ENCODE peak calls at places on chromosomes 5 and 9, in six cellular contexts. P is H1, V is GM12891, T is K562, F is HepG2, B is GM12878. Y is an unnamed sample.

GRCh38 chr9:104907278-104907951 is 20.5 kb downstream of the ABCA1 start:
- DNase-seq in P (no peak), T (no peak), F (no peak), B (no peak), V (no peak), Y (no peak)

GRCh38 chr5:142797420-142797819 is 27.2 kb downstream of the ARHGAP26 start:
- DNase-seq in B (no peak), V (no peak), P (no peak), T (no peak), F (no peak), Y (no peak)

GRCh38 chr5:67989457-67989856 is 226.1 kb upstream of the PIK3R1 start:
- DNase-seq in T (no peak), F (no peak), V (no peak), B (no peak), P (no peak), Y (no peak)

GRCh38 chr5:40386293-40386692 is 293.4 kb upstream of the PTGER4 start:
- DNase-seq in P (no peak), B (peak; percentile 62), V (no peak), F (no peak), T (no peak), Y (no peak)

GRCh38 chr9:115170674-115171073 is 52.7 kb upstream of the TNC start:
- DNase-seq in T (no peak), P (no peak), F (no peak), B (no peak), V (no peak), Y (no peak)

GRCh38 chr9:126116351-126117157 is 210.1 kb upstream of the MVB12B start:
- DNase-seq in V (no peak), F (no peak), T (no peak), B (no peak), P (no peak), Y (no peak)

GRCh38 chr9:102499468-102499867 is 495.7 kb upstream of the CYLC2 start:
- DNase-seq in T (no peak), F (peak; percentile 3), B (no peak), P (no peak), V (no peak), Y (no peak)

GRCh38 chr9:110601098-110601497 is 21.6 kb upstream of the SVEP1 start:
- DNase-seq in P (no peak), B (no peak), V (no peak), F (no peak), T (no peak), Y (no peak)

GRCh38 chr5:137072376-137073174 is 426.6 kb downstream of the SPOCK1 start:
- DNase-seq in F (no peak), T (no peak), V (no peak), B (no peak), P (no peak), Y (no peak)

GRCh38 chr9:113988951-113989780 is 88.9 kb downstream of the AMBP start:
- DNase-seq in B (no peak), T (no peak), V (no peak), F (no peak), P (no peak), Y (no peak)

GRCh38 chr5:76274566-76274965 is 128.5 kb upstream of the IQGAP2 start:
- DNase-seq in P (no peak), B (no peak), T (no peak), F (no peak), V (no peak), Y (no peak)

GRCh38 chr5:9207820-9208418 is 338.0 kb downstream of the SEMA5A start:
- DNase-seq in P (no peak), F (peak; percentile 34), T (peak; percentile 68), V (no peak), B (no peak), Y (no peak)

GRCh38 chr5:31492824-31493223 is 39.1 kb downstream of the DROSHA start:
- DNase-seq in T (no peak), F (no peak), B (no peak), P (no peak), V (no peak), Y (no peak)

GRCh38 chr5:128052764-128053163 is 30.8 kb upstream of the SLC12A2 start:
- DNase-seq in F (no peak), P (no peak), B (no peak), T (no peak), V (no peak), Y (no peak)

GRCh38 chr9:133992780-133993634 is 883 bp upstream of the VAV2 start:
- DNase-seq in F (peak; percentile 77), T (peak; percentile 80), P (peak; percentile 39), B (no peak), V (peak; percentile 84), Y (peak; percentile 77)
- TF ChIP-seq POLR2A in F (no peak), T (peak; percentile 63), P (no peak), B (peak; percentile 78), V (peak; percentile 26), Y (peak; percentile 29)

GRCh38 chr5:123673107-123673506 is 161.1 kb downstream of the CSNK1G3 start:
- DNase-seq in V (no peak), P (no peak), F (peak; percentile 9), T (no peak), B (no peak), Y (no peak)

GRCh38 chr5:123665822-123666371 is 153.9 kb downstream of the CSNK1G3 start:
- DNase-seq in V (no peak), T (no peak), B (no peak), P (no peak), F (no peak), Y (no peak)

GRCh38 chr5:123672067-123672466 is 160.1 kb downstream of the CSNK1G3 start:
- DNase-seq in B (no peak), P (no peak), V (no peak), T (no peak), F (no peak), Y (no peak)

GRCh38 chr5:123670981-123671557 is 159.1 kb downstream of the CSNK1G3 start:
- DNase-seq in T (peak; percentile 58), F (peak; percentile 34), P (peak; percentile 9), B (no peak), V (peak; percentile 5), Y (no peak)
- TF ChIP-seq TAF1 in T (no peak), F (no peak), P (no peak), B (no peak), V (no peak), Y (no peak)

GRCh38 chr5:132854301-132854700 is 12.0 kb downstream of the GDF9 start:
- DNase-seq in P (no peak), B (no peak), F (no peak), V (no peak), T (no peak), Y (no peak)

GRCh38 chr5:132850066-132850465 is 16.2 kb downstream of the GDF9 start:
- DNase-seq in B (no peak), T (no peak), V (no peak), F (no peak), P (no peak), Y (no peak)

GRCh38 chr5:132856011-132856410 is 10.3 kb downstream of the GDF9 start:
- DNase-seq in F (no peak), B (no peak), V (no peak), P (no peak), T (no peak), Y (no peak)

GRCh38 chr5:132853790-132854189 is 12.5 kb downstream of the GDF9 start:
- DNase-seq in V (no peak), F (no peak), T (no peak), P (no peak), B (no peak), Y (no peak)

GRCh38 chr5:132853323-132853722 is 12.9 kb downstream of the GDF9 start:
- DNase-seq in P (no peak), V (no peak), F (peak; percentile 72), T (no peak), B (no peak), Y (no peak)
- TF ChIP-seq POLR2A in P (no peak), V (no peak), F (no peak), T (no peak), B (no peak), Y (no peak)

DNA sequence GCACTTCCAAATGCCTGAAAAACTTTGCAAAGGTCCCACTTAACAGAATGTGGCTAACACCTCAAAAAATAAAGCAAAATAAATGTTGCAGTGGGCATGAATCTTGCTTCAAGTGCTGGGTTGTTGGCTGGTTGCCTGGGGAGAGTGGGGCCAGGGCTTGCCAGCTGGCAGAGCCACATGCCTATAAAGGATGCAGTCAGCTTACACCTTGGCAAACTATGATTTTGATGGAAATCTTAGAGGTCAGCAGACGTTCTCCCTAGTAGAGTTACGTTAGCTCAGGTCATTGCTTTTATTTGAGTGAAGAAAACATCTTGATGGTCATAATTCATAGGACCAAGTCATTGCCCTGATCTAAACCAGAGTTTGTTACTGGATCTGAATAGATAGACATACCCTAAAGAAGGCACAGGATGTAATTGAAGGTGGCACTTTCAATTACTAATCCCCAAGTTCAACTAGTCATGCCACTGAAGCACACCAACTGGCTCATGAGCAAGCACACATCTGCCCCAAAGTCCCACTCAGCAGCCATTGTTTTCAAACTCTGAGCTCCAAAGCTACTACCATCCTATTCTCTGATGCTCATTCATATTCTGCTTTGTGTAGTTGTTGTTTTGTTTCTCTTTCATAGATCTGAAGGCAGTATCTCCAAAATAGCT is 51.2 kb upstream of the ZSWIM6 start:
- DNase-seq in B (no peak), P (no peak), T (no peak), V (no peak), F (no peak), Y (no peak)
- TF ChIP-seq TAF1 in B (no peak), P (no peak), T (no peak), V (no peak), F (no peak), Y (no peak)

GRCh38 chr9:96655198-96655851 is at the start of gene PRXL2C:
- DNase-seq in F (peak; percentile 29), V (no peak), T (peak; percentile 86), P (no peak), B (no peak), Y (peak; percentile 34)

GRCh38 chr9:96649620-96650323 is 5.3 kb downstream of the PRXL2C start:
- DNase-seq in P (no peak), F (no peak), B (no peak), T (no peak), V (no peak), Y (no peak)

GRCh38 chr9:96651626-96652025 is 3.5 kb downstream of the PRXL2C start:
- DNase-seq in V (no peak), T (no peak), B (no peak), P (no peak), F (no peak), Y (no peak)

DNA sequence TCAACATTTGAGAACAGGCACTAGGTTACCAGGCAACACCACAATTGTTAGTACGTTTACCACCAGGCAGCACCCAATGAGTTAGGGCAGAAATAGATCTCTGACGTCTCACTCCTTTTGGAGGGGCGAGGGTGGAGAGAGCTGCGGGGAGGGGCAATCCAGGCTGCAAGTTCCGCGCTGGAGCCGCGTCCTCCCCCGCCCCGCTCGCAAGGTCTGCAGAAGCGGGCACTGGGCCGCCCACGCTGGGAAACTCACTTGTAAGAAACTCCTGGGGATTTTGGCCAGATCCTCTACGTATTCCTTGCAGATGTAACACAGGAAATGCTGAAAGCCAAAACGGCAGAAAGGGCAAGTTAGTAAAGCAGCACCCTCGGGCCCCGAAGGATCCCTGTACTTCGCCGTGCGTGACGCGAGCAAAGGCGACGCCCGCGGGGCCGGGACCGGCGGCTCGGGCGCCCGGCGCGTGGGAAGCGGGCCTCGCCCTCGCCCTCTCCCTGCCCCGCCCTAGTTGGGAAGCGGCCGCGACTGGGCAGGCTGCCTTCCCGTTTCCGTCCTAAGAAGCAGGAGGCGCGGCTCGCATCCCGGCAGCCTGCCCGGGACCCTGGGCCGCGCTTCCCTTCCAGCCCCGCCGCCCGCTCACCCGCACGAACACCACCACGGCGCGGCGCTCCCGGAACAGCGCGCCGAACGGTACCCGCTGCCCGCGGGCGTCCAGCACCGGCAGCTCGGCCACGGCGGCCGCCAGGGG is 493 bp downstream of the PRXL2C start:
- DNase-seq in B (no peak), T (peak; percentile 78), P (no peak), V (peak; percentile 40), F (peak; percentile 41), Y (peak; percentile 37)
- TF ChIP-seq POLR2A in B (no peak), T (peak; percentile 42), P (no peak), V (no peak), F (peak; percentile 28), Y (no peak)